ENCODE peak calls at places on chromosomes 4 and X, in nine cellular contexts. V is GM06990, Z is Peyer's patch, U is glutamatergic neuron, B is WTC11, Q is neural crest cell, X is upper lobe of right lung, J is fibroblast of pulmonary artery, N is nephron progenitor cell. S is an unnamed sample.

GRCh38 chr4:38612996-38613395 is 51.0 kb upstream of the KLF3 start:
- DNase-seq in V (no peak), Z (no peak), U (no peak), B (no peak), Q (no peak), X (no peak), J (peak; percentile 35), N (no peak), S (no peak)

GRCh38 chrX:148333989-148334388 is 166.4 kb upstream of the AFF2 start:
- DNase-seq in V (no peak), Z (no peak), U (no peak), B (no peak), Q (no peak), X (no peak), J (no peak), N (no peak), S (no peak)

GRCh38 chrX:140710710-140711109 is 1.2 kb downstream of the LINC00632 start:
- DNase-seq in V (no peak), Z (no peak), U (no peak), B (no peak), Q (peak; percentile 10), X (no peak), J (peak; percentile 15), N (peak; percentile 8), S (no peak)

GRCh38 chr4:2063557-2064275 is 4.6 kb downstream of the NAT8L start:
- DNase-seq in V (no peak), Z (no peak), U (peak; percentile 16), B (no peak), Q (no peak), X (no peak), J (no peak), N (no peak), S (no peak)

GRCh38 chrX:103356023-103356798 is at the start of gene TCEAL9:
- DNase-seq in V (no peak), Z (peak; percentile 64), U (peak; percentile 42), B (peak; percentile 36), Q (peak; percentile 19), X (peak; percentile 65), J (peak; percentile 90), N (peak; percentile 30), S (peak; percentile 85)

GRCh38 chrX:131595120-131595519 is 51.2 kb downstream of the OR13H1 start:
- DNase-seq in V (no peak), Z (no peak), U (no peak), B (no peak), Q (no peak), X (no peak), J (peak; percentile 7), N (no peak), S (no peak)

GRCh38 chr4:1686440-1687036 is 2.4 kb upstream of the FAM53A start:
- DNase-seq in V (no peak), Z (no peak), U (no peak), B (no peak), Q (no peak), X (peak; percentile 63), J (no peak), N (no peak), S (no peak)

GRCh38 chrX:132227383-132228112 is 8.3 kb upstream of the RAP2C start:
- DNase-seq in V (no peak), Z (no peak), U (no peak), B (no peak), Q (no peak), X (no peak), J (no peak), N (no peak), S (no peak)

GRCh38 chrX:10702031-10702430 is 81.6 kb upstream of the MID1 start:
- DNase-seq in V (no peak), Z (no peak), U (no peak), B (no peak), Q (no peak), X (no peak), J (no peak), N (no peak), S (no peak)

GRCh38 chrX:44459501-44459900 is 83.2 kb downstream of the FUNDC1 start:
- DNase-seq in V (no peak), Z (peak; percentile 52), U (no peak), B (no peak), Q (no peak), X (no peak), J (no peak), N (no peak), S (no peak)

GRCh38 chr4:86014599-86014998 is 345.3 kb downstream of the MAPK10 start:
- DNase-seq in V (peak; percentile 20), Z (no peak), U (peak; percentile 42), B (peak; percentile 34), Q (no peak), X (no peak), J (no peak), N (no peak), S (no peak)

GRCh38 chrX:65690057-65690855 is 22.8 kb downstream of the MSN start:
- DNase-seq in V (no peak), Z (peak; percentile 46), U (no peak), B (no peak), Q (no peak), X (no peak), J (peak; percentile 57), N (no peak), S (peak; percentile 60)

DNA sequence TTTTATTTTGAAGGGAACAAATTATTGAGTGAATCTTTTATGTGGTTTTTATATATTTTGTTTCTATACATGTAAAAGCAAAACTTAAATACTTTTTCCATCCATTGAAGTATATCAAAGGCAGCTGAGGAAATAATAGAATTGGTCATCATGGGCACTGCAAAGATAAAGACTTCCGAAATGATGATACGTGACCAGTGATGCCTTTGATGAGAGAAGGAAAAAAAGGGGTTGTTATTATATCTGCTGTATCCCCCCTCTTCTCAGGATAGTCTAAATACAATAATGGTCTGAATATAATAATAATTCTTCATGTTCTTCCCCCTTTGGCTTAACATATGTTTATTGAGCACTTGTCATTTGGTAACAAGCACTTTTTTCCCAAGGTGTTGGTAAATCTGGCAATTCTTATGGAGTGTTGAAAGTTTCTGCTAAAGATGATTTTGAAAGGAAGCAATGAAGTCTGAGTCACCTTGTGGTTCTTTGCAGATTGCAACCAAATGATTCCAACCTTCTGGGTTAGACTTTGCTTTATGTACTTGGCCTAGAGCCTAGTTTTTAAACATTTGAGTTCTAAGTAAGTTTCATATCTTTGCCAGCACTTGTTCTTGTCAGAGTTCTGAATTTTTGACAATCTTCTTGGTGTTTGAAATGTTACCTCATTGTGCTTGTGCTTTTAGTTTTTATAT is 60.8 kb downstream of the USP9X start:
- DNase-seq in V (no peak), Z (no peak), U (no peak), B (no peak), Q (no peak), X (no peak), J (peak; percentile 80), N (no peak), S (no peak)
- TF ChIP-seq CTCF in V (no peak), Z (peak; percentile 32), U (no peak), B (no peak), Q (no peak), X (no peak), J (peak; percentile 11), N (no peak), S (no peak)

GRCh38 chrX:3465017-3465416 is 118.6 kb upstream of the MXRA5 start:
- DNase-seq in V (no peak), Z (no peak), U (no peak), B (no peak), Q (no peak), X (no peak), J (no peak), N (no peak), S (no peak)

DNA sequence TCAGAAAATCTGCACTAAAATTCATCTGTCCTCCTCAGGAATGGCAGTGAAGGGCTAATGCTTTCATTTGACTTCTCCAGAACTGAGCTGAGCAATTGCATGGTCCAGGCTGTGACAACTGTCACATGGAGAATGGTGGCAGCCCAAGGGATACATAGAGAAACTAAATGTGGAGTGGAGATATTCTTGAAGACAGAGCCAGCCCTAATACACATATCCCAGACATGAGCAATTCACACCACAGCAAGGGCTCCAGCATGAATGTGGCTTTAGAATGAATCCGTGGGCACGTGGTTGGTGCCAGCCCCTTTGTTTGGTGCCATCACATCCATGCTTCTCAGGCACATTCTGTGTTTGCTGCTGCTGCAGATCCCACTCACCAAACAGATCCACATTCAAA is 121.6 kb upstream of the MXRA5 start:
- DNase-seq in V (no peak), Z (no peak), U (no peak), B (no peak), Q (no peak), X (no peak), J (no peak), N (no peak), S (no peak)
- TF ChIP-seq CTCF in V (no peak), Z (no peak), U (no peak), B (no peak), Q (no peak), X (no peak), J (no peak), N (no peak), S (no peak)

GRCh38 chr4:76280488-76281441 is 25.8 kb upstream of the STBD1 start:
- DNase-seq in V (no peak), Z (no peak), U (no peak), B (no peak), Q (no peak), X (no peak), J (no peak), N (no peak), S (no peak)
- TF ChIP-seq CTCF in V (no peak), Z (no peak), U (no peak), B (no peak), Q (no peak), X (no peak), J (no peak), N (no peak), S (no peak)

DNA sequence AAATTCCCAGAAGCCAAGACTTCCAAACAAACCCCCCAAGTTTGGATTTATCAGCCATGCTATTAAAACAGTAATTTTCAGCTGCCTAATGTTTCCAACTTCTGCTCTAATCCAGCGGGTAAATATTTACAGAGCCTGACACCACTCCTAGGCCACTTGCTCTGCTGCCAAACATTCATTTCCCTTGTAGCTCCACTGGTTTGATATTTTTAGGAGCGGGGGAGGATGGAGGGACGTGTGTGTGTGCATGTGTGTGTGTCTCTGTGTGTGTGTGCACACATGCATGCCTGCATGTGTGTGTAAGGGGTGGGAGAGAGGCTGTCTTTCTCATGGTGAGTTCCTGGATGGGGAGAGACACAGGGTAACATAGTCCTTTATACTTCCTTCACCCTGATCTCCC is 115.7 kb upstream of the PJA1 start:
- DNase-seq in V (no peak), Z (no peak), U (no peak), B (no peak), Q (no peak), X (no peak), J (no peak), N (no peak), S (no peak)
- TF ChIP-seq CTCF in V (no peak), Z (no peak), U (no peak), B (no peak), Q (no peak), X (no peak), J (no peak), N (no peak), S (no peak)

DNA sequence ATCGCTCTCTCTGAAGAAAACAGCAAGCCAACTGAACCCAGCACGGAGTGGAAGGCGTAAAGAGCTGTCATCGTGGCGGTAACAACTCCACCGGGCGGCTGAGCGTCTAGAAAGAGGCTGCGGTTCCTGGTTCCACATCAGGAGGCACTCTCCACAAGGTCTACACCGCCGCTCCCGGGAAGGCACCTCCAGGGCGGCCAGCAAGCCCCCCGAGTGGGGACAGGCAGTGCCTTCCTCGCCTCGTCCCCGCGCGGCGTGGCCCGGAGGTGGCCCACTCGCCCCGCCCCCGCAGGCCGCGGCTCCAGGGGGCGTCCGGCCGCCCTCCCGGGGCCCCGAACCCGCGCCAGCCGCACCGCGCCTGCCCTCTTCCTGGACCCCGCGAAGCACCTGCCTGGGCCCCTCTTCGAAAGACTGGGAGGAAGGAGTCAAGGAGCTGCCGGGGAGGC is 747 bp downstream of the KLHL8 start:
- DNase-seq in V (no peak), Z (peak; percentile 74), U (peak; percentile 60), B (peak; percentile 40), Q (peak; percentile 36), X (peak; percentile 76), J (peak; percentile 51), N (no peak), S (peak; percentile 54)
- TF ChIP-seq CTCF in V (peak; percentile 36), Z (peak; percentile 29), U (no peak), B (no peak), Q (peak; percentile 61), X (no peak), J (peak; percentile 23), N (no peak), S (no peak)